ENCODE peak calls at places on chromosomes 4 and X, in four cellular contexts. G, P, A and K are unnamed samples.

GRCh38 chr4:119286377-119287002 is 35.4 kb downstream of the FABP2 start:
- DNase-seq in A (peak), G (peak), P (peak), K (peak)

GRCh38 chrX:71578253-71579135 is at the start of gene GCNA:
- DNase-seq in P (no peak), G (no peak), A (no peak), K (no peak)

GRCh38 chr4:150348079-150348478 is 233.9 kb upstream of the MAB21L2 start:
- DNase-seq in G (peak), A (peak), P (no peak), K (no peak)

GRCh38 chr4:76208005-76208765 is 5.4 kb downstream of the SCARB2 start:
- DNase-seq in P (peak), A (peak), G (peak), K (peak)

GRCh38 chrX:135463937-135464336 is 42.2 kb downstream of the SMIM10L2A start:
- DNase-seq in P (no peak), G (peak), A (no peak), K (no peak)

GRCh38 chr4:8747467-8747841 is 124.2 kb downstream of the HMX1 start:
- DNase-seq in G (no peak), P (no peak), A (no peak), K (peak)

GRCh38 chr4:42361475-42361874 is 35.8 kb upstream of the SHISA3 start:
- DNase-seq in A (no peak), G (no peak), P (no peak), K (no peak)

GRCh38 chr4:21949073-21949457 is 493 bp upstream of the KCNIP4 start:
- DNase-seq in A (no peak), G (no peak), P (peak), K (no peak)

GRCh38 chr4:153541426-153542096 is 75.4 kb downstream of the TMEM131L start:
- DNase-seq in P (no peak), G (peak), A (peak), K (peak)

GRCh38 chrX:100928660-100929613 is at the start of gene XKRX:
- DNase-seq in G (no peak), A (peak), P (peak), K (peak)

GRCh38 chrX:39335447-39336235 is 534.4 kb downstream of the MID1IP1 start:
- DNase-seq in A (no peak), G (no peak), P (peak), K (no peak)

GRCh38 chr4:120544838-120545237 is 377.7 kb downstream of the PRDM5 start:
- DNase-seq in A (no peak), G (no peak), P (no peak), K (no peak)

GRCh38 chr4:103484521-103484920 is 235.3 kb downstream of the TACR3 start:
- DNase-seq in G (no peak), A (no peak), P (no peak), K (no peak)

GRCh38 chr4:105327222-105327621 is 146.6 kb downstream of the PPA2 start:
- DNase-seq in P (no peak), A (no peak), G (no peak), K (no peak)

GRCh38 chr4:111854494-111855087 is 290.7 kb upstream of the FAM241A start:
- DNase-seq in G (peak), P (peak), A (peak), K (no peak)

GRCh38 chrX:115690554-115691216 is 129.7 kb downstream of the PLS3 start:
- DNase-seq in P (peak), A (peak), G (peak), K (peak)

GRCh38 chrX:39633293-39633692 is 464.5 kb downstream of the BCOR start:
- DNase-seq in G (no peak), P (no peak), A (peak), K (no peak)

GRCh38 chrX:119468930-119469635 is 839 bp downstream of the SLC25A5 start:
- DNase-seq in G (peak), P (peak), A (peak), K (peak)

GRCh38 chrX:41481264-41482109 is 34.3 kb downstream of the NYX start:
- DNase-seq in A (no peak), G (peak), P (no peak), K (peak)

GRCh38 chr4:169229571-169230028 is 41.2 kb downstream of the SH3RF1 start:
- DNase-seq in G (peak), A (peak), P (peak), K (peak)

GRCh38 chr4:164952551-164952950 is 24.9 kb downstream of the TRIM61 start:
- DNase-seq in P (no peak), G (no peak), A (no peak), K (no peak)

DNA sequence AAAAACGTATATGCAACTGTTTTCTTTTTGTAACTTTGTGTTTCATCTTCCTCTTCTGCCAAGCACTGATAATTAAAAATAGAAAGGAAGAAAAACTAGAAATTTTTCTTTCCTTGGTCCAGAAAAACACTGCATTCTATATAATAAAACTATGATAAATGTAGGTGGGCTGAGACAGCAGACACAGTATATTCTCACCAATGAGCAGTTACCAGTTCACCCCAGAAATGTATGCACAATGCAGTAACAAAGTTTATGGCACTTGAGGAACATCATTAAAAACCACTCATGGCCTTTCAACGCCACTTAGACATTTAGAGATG is 79.4 kb downstream of the FAT1 start:
- DNase-seq in G (no peak), P (no peak), A (no peak), K (no peak)
- H3K4me3 ChIP-seq in G (no peak), P (no peak), A (no peak), K (no peak)

DNA sequence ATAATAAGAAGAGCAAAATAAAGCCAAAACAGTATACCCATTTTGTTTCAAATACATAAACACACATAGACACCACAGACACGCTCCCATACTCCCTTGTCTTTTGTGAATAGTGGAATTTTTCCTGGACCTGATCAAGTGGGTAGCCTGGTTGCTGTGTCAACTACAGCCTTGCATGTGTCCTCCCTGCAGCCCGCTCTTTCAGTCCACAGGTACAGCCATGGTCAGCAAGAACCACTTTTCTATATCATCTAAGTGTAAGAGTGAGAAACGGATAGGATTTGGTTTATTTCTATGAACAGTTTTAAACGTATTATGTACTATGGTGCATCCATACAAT is 9.8 kb downstream of the PWWP3B start:
- DNase-seq in G (no peak), A (no peak), P (no peak), K (no peak)
- H3K4me3 ChIP-seq in G (no peak), A (peak), P (no peak), K (no peak)

DNA sequence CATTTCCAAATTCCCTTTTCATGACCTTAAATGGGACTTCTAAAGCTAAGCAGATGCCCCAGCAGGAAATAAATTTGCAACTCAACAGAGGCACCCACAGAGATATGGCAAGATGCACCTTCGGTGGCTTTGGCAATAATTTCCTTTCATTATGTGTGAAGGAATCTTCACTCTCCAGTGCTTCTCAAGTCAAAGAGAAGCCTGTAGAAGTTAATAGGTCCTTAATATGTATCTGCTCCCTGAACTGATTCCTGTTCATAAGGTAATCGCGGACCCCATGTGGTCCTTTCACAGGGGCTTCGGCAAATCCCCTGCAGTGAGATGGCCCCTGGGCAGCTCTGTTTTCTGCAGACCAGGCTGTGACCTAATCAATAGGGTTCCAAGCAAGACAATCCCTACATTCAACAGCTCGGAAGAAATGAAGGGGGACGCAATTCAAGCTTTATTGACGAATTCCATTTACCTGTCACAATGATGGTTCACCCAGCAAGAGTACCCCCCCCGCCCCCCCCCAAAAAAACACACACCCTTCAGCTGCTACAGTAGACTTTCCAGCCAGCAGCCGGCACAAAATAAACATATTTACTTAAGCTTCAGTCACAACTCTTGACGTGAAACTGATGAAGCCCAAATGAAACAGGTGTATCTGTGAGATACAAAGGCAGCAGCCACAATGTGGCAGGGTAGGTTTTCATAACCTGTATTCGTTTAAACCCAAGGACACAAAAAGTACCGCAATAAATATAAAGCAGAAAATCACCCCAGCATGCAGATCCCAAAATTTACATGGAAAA is 35.3 kb downstream of the FAT1 start:
- DNase-seq in A (no peak), P (no peak), G (no peak), K (no peak)
- H3K4me3 ChIP-seq in A (no peak), P (no peak), G (no peak), K (no peak)

DNA sequence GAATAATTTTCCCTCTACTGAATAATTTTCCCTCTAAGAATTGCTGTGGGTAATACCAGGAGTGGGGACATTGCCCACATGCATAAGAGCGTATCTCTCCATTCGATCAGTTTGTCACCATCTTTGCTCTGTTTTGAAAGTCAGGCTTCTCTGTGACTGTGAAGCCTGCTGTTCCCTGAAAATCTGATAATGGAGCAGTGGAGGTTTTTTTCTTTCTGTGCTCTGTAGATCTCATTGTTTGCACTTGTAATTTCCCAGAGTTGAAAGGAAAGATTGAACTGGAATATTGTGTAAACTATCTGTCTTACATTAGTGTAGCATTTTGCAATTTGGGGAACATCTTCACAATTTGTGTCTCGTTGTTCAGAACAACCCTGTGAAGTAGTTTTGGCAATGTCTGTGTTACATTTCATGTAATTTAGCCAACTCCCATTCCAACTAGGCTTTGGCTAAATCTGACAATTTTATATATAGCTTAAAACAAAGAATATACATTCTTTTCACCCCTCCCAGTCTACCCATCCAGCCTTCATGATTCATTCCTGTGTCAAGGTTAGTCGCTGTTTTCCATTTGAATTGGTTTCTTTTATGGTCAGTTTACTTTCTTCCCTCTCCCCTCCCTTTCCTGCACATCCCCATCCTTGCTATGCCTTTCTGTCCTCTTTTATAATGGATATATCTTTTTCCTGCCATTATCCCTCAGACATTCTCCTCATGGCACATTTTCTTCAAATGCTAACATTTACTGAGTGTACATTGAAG is 4.5 kb downstream of the ZXDB start:
- DNase-seq in A (no peak), G (peak), P (no peak), K (peak)
- H3K4me3 ChIP-seq in A (peak), G (peak), P (peak), K (peak)

DNA sequence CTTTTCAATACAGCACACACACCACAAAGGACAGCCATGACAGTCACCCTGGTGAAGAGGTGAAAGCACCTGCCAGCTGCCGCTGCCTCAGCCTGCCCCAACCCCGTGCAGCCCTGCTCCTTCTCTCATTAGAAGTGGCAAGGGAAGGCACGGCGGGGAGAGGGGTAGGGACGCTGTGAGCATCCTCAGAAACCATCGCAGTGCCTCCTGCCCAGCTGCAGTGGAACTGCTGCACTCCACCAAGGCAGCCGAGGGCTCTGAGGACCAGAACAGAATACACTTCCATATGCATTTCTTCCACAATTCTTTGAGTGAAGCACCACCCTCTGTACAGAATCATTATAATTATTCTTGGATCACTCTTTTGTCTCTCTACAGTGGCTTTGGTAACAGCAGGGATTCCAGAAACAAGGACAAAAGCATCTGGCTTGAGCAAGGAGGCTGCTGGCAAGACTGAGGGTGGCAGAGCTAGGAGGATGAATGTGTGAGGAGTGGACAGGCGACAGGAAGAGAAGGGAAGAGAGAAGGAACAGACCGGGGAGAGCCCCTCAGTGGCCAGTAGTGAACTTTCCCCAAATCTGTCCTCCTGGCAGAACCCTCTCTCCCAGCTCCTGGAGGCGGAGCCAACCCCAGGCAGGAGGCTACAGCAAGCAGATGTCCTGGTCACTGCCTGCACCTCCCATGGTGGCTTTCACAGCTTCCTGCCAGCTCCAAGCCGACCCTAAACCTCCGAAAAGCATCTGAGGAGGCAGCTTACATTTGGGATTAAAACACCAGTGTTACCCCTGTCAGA is 73.2 kb downstream of the MTNR1A start:
- DNase-seq in G (no peak), P (no peak), A (no peak), K (no peak)
- H3K4me3 ChIP-seq in G (no peak), P (no peak), A (no peak), K (no peak)

GRCh38 chr4:675980-676870 is 1.9 kb downstream of the MYL5 start:
- DNase-seq in P (no peak), G (no peak), A (no peak), K (no peak)
- H3K4me3 ChIP-seq in P (no peak), G (no peak), A (no peak), K (no peak)

GRCh38 chr4:48985976-48986653 is at the start of gene CWH43:
- DNase-seq in G (no peak), A (no peak), P (no peak), K (peak)

GRCh38 chr4:48989461-48990203 is 3.6 kb downstream of the CWH43 start:
- DNase-seq in G (no peak), P (no peak), A (no peak), K (no peak)

GRCh38 chr4:48985602-48985975 is 486 bp upstream of the CWH43 start:
- DNase-seq in P (no peak), A (no peak), G (no peak), K (no peak)

GRCh38 chr4:48991357-48991756 is 5.3 kb downstream of the CWH43 start:
- DNase-seq in A (no peak), P (no peak), G (no peak), K (no peak)

GRCh38 chr4:48986654-48987164 is 634 bp downstream of the CWH43 start:
- DNase-seq in P (no peak), A (no peak), G (no peak), K (no peak)
- H3K4me3 ChIP-seq in P (no peak), A (no peak), G (no peak), K (no peak)

GRCh38 chrX:25897758-25898157 is 240.4 kb upstream of the MAGEB18 start:
- DNase-seq in P (no peak), G (no peak), A (no peak), K (no peak)
- H3K4me3 ChIP-seq in P (no peak), G (no peak), A (no peak), K (no peak)

DNA sequence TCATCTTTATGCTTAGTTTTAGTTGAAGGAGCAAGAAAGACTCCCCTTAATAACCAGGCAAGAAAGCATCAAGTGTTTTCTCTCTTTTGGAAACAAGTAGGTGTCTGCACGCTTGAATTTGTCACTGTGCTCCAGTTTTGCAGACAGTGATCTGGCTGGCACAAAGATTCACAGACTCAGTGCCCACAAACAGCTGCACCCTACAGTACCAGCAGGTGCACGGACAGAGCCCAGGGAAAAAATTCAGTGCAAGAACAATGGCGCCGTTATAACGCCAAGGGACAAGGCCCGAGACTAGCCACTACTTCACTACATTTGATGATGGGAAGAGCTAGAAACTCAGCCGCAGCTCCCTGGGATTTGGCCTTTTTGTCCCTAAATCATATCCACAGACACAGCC is 56.0 kb downstream of the ZNF827 start:
- DNase-seq in A (no peak), P (no peak), G (no peak), K (peak)
- H3K4me3 ChIP-seq in A (no peak), P (no peak), G (no peak), K (no peak)